ENCODE peak calls at places on chromosome 9, in four cellular contexts. I is HFF-Myc, T is fibroblast of mammary gland, L is neural progenitor cell. P is an unnamed sample.

GRCh38 chr9:115786321-115786720 is 367.3 kb upstream of the PAPPA start:
- DNase-seq in T (peak), I (no peak), L (no peak), P (no peak)

GRCh38 chr9:38091310-38092199 is 22.5 kb upstream of the SHB start:
- DNase-seq in T (no peak), L (no peak), I (no peak), P (peak)

GRCh38 chr9:135905380-135906282 is 1.7 kb downstream of the CAMSAP1 start:
- DNase-seq in I (no peak), L (peak), T (peak), P (no peak)

GRCh38 chr9:80467632-80468031 is 895.9 kb downstream of the TLE4 start:
- DNase-seq in L (no peak), T (peak), I (no peak), P (no peak)

GRCh38 chr9:15999422-16000339 is 446.8 kb downstream of the CCDC171 start:
- DNase-seq in T (peak), I (peak), L (no peak), P (no peak)

GRCh38 chr9:119963798-119964372 is 594.6 kb upstream of the BRINP1 start:
- DNase-seq in T (peak), L (peak), I (peak), P (peak)

GRCh38 chr9:127575875-127576778 is 36.0 kb upstream of the STXBP1 start:
- DNase-seq in L (no peak), T (no peak), I (no peak), P (no peak)

GRCh38 chr9:21681641-21682040 is 120.8 kb upstream of the MTAP start:
- DNase-seq in L (no peak), T (peak), I (no peak), P (no peak)

GRCh38 chr9:72800326-72800994 is 152.4 kb downstream of the ALDH1A1 start:
- DNase-seq in T (no peak), I (no peak), L (no peak), P (peak)

GRCh38 chr9:76820431-76820830 is 56.2 kb downstream of the PCA3 start:
- DNase-seq in L (no peak), I (no peak), T (no peak), P (no peak)

GRCh38 chr9:136325354-136325753 is 2.0 kb upstream of the GPSM1 start:
- DNase-seq in T (no peak), I (no peak), L (no peak), P (no peak)

GRCh38 chr9:3576358-3576757 is 50.6 kb upstream of the RFX3 start:
- DNase-seq in T (no peak), I (no peak), L (no peak), P (no peak)

GRCh38 chr9:132160802-132161742 is 786 bp upstream of the NTNG2 start:
- DNase-seq in L (peak), I (no peak), T (peak), P (peak)
- H3K4me3 ChIP-seq in L (peak), I (peak), T (peak), P (peak)

DNA sequence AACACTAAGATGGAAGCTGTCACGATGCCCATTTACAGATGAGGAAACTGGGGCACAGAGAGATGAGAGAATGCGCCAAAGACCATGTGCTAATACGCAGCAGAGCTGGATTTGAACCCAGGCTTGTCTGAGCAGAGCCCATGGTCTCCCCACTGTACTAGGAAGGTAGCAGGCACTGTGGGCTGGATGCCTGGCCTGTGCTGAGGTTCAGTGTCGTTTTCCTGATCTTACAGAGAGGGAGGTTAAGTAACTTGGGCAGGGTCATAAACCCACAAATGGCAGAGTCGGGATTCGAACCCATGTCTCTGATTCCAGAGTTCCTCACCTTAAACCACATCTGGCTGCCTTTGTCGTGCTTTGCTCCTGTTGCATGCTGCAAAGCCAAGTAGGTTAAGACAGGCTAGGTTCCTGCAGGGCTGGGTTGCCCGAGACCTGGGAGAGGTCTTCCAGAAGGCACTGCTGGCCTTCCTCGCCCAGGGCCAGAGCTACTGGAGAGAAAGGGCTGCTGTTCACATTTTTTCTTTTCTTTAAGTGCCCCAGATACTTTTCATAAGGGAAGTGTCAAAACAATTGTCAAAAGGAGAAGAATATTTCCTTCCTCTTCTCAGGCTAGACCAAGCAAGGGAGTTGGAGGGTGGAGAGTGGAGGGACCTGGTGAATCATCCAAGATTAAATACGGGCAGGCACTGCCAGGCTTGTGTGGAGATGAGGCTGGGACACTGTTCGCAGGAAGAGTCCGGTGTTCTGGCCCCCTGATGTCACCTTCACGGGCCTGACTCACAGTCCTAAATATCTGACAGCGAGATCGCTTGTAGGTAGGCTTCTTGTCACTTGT is 3.2 kb downstream of the NEK6 start:
- DNase-seq in I (no peak), T (peak), L (no peak), P (peak)
- H3K4me3 ChIP-seq in I (peak), T (peak), L (no peak), P (no peak)

GRCh38 chr9:130242270-130243014 is 23.1 kb upstream of the HMCN2 start:
- DNase-seq in T (no peak), L (no peak), I (no peak), P (no peak)

GRCh38 chr9:130239741-130240241 is 25.8 kb upstream of the HMCN2 start:
- DNase-seq in T (peak), I (no peak), L (no peak), P (peak)

GRCh38 chr9:130241198-130241535 is 24.4 kb upstream of the HMCN2 start:
- DNase-seq in T (no peak), L (no peak), I (no peak), P (no peak)

GRCh38 chr9:130239363-130239695 is 26.2 kb upstream of the HMCN2 start:
- DNase-seq in I (no peak), L (no peak), T (no peak), P (no peak)

DNA sequence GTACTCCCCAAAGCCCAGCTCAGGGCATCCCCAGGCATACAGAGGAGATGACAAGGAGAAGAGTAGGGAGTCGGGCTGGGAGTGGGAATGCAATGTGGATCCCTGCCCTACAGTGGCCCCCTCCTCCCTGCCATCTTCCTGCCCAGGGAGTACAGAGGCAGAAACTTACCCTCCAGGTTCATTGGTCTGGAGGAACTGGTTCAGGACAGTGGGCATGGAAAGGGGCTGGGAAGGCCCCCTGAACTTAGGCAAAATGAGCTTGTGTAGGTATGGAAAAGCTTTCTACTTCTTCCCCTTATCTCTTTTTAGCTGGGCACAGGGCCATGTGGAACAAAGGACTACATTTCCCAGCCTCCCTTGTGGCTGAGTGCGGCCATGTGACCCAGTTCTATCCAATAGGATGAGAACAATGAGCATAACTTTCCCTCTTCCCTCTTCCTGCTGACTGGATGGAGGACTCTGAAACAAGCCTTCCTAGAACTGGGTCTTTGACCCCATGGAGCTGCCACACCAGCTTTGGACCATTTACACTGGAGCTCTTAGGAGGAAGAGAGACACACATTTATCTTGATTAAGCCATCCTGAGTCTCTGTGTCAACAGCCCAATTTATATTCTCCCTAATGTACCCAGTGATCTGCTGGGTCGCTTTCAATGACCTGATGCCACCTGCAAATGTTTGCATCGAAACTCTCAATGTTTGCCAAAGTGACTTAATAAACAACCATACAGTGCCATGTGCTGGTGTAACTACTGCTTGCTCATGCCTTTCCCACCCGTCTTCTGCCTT is 25.0 kb upstream of the HMCN2 start:
- DNase-seq in I (peak), L (peak), T (peak), P (peak)
- H3K4me3 ChIP-seq in I (no peak), L (no peak), T (no peak), P (no peak)

DNA sequence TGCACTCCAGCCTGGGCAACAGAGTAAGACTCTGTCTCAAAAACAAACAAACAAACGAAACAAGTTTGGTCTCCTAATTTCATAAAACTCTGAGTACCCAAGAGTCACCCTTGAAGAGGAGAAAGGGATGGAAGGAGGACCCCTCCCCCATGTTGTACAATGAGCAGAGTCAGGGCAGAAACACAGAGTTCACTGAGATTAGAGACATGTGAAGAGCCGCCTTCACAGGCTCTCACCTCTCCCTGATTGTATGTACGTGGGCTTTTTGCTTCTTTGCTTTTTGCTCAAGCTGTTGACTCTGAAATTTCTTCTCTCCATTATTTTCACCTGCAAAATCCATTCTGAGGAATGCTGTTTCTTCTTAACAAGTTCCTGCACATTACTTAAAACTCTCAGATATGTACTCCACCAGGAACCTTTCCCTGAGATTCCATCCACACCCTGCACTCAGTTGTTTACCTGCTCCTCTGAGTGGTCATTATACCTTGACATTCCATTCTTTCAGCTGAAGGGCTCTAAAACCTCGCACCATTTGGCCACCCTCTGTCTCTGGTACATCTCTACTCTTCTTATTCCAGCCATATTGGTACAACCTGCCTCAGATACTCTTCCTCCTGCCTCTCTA is 44.4 kb upstream of the ABCA1 start:
- DNase-seq in T (no peak), I (no peak), L (no peak), P (no peak)
- H3K4me3 ChIP-seq in T (no peak), I (no peak), L (no peak), P (no peak)

DNA sequence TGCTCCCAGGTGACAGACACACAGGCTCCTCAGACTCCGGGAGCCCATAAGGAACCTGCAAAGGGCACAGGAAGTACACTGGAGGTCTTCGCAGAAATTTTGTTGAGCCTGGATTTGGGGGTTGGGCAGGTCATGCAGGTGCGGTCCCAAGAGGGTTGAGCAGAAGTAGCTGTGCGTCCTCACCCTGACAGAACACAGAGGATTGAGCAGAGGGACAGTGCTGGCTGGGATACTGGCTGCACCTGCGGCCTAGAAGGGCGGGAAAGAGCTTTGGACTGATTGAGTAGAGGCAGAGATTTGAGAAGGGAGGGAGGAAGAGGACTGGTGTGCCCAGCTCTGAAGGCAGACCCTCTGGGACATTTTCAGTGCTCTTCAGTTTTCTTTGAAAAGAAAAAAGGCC is 65.4 kb downstream of the PTPDC1 start:
- DNase-seq in T (no peak), L (no peak), I (no peak), P (no peak)
- H3K4me3 ChIP-seq in T (no peak), L (no peak), I (no peak), P (no peak)

DNA sequence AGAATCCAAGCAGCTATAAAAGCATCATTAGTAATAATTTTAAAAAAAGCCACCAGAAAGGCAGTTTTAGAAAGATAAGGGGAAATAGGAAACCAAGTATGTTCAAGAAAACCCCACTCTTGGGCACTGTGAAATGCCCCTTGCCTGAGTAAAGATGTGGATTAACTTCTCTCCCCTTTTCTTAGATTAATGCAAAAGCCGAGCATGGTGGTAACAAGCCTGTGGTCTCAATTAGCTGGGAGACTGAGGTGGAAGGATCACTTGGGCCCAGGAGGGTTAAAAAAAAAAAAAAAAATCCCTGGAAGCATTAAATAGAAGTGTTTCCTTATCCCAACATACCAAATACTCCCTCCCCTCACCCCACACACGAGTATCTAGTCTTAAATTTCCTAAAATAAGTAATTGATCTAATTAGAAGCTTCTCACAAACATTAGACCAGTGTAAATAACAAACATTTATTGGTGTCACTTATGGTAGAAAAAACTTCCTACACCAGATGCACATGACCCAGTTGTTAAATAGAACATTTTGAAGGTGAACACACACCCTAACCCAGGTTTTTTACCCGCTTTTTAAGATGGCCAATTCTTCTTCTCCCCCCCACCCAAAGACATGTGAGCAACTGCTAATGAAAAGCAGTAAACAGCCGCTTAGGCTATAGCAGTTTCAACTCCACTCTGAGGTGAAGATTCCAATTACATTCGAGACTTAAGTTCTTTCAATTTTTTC is 5.2 kb downstream of the HSPA5 start:
- DNase-seq in I (no peak), T (no peak), L (no peak), P (no peak)
- H3K4me3 ChIP-seq in I (peak), T (no peak), L (no peak), P (no peak)

GRCh38 chr9:123457586-123457985 is 101.6 kb downstream of the CRB2 start:
- DNase-seq in L (peak), T (no peak), I (no peak), P (no peak)
- H3K4me3 ChIP-seq in L (no peak), T (no peak), I (no peak), P (no peak)

GRCh38 chr9:95626341-95626740 is 109.6 kb upstream of the PTCH1 start:
- DNase-seq in T (no peak), L (no peak), I (no peak), P (no peak)

GRCh38 chr9:95626885-95627558 is 110.3 kb upstream of the PTCH1 start:
- DNase-seq in I (no peak), L (no peak), T (no peak), P (no peak)

GRCh38 chr9:95620296-95620695 is 103.5 kb upstream of the PTCH1 start:
- DNase-seq in I (no peak), L (no peak), T (no peak), P (no peak)

GRCh38 chr9:95620722-95621121 is 104.0 kb upstream of the PTCH1 start:
- DNase-seq in I (no peak), T (no peak), L (no peak), P (no peak)

GRCh38 chr9:95623614-95624013 is 106.8 kb upstream of the PTCH1 start:
- DNase-seq in L (no peak), T (no peak), I (no peak), P (no peak)
- H3K4me3 ChIP-seq in L (no peak), T (no peak), I (no peak), P (no peak)

GRCh38 chr9:107637421-107638420 is 148.2 kb upstream of the KLF4 start:
- DNase-seq in L (peak), I (peak), T (peak), P (no peak)
- H3K4me3 ChIP-seq in L (peak), I (peak), T (peak), P (no peak)